ENCODE peak calls at places on chromosomes 3 and 15, in eight cellular contexts. One of them, this sample, is unnamed.

GRCh38 chr15:67024322-67024997 is 40.9 kb upstream of the SMAD3 start:
- DNase-seq in NCI-H1105: no peak
- DNase-seq in epithelial cell of esophagus: peak
- DNase-seq in KG1: no peak
- DNase-seq in GM13976: no peak
- DNase-seq in pons: peak
- DNase-seq in activated naive CD4-positive, alpha-beta T cell treated with anti-CD3 and anti-CD28 coated beads, Interleukin-2, amount 10 ng/mL, durations not matched to agents 7 days and 5 days: no peak
- DNase-seq in upper lobe of right lung: peak
- DNase-seq in this sample: peak

GRCh38 chr3:39208463-39209055 is 16.2 kb upstream of the XIRP1 start:
- DNase-seq in epithelial cell of esophagus: peak
- DNase-seq in upper lobe of right lung: no peak
- DNase-seq in pons: peak
- DNase-seq in KG1: peak
- DNase-seq in NCI-H1105: no peak
- DNase-seq in GM13976: peak
- DNase-seq in activated naive CD4-positive, alpha-beta T cell treated with anti-CD3 and anti-CD28 coated beads, Interleukin-2, amount 10 ng/mL, durations not matched to agents 7 days and 5 days: peak
- DNase-seq in this sample: peak

GRCh38 chr3:157844770-157845522 is 261.3 kb downstream of the SHOX2 start:
- DNase-seq in upper lobe of right lung: no peak
- DNase-seq in activated naive CD4-positive, alpha-beta T cell treated with anti-CD3 and anti-CD28 coated beads, Interleukin-2, amount 10 ng/mL, durations not matched to agents 7 days and 5 days: no peak
- DNase-seq in epithelial cell of esophagus: peak
- DNase-seq in GM13976: no peak
- DNase-seq in NCI-H1105: no peak
- DNase-seq in KG1: no peak
- DNase-seq in pons: no peak
- DNase-seq in this sample: no peak

GRCh38 chr15:60518511-60518910 is 39.6 kb upstream of the ICE2 start:
- DNase-seq in pons: no peak
- DNase-seq in activated naive CD4-positive, alpha-beta T cell treated with anti-CD3 and anti-CD28 coated beads, Interleukin-2, amount 10 ng/mL, durations not matched to agents 7 days and 5 days: no peak
- DNase-seq in epithelial cell of esophagus: peak
- DNase-seq in GM13976: no peak
- DNase-seq in NCI-H1105: no peak
- DNase-seq in upper lobe of right lung: no peak
- DNase-seq in KG1: no peak
- DNase-seq in this sample: no peak

GRCh38 chr3:52047295-52047960 is 8.9 kb downstream of the DUSP7 start:
- DNase-seq in GM13976: no peak
- DNase-seq in pons: peak
- DNase-seq in epithelial cell of esophagus: peak
- DNase-seq in KG1: no peak
- DNase-seq in NCI-H1105: no peak
- DNase-seq in activated naive CD4-positive, alpha-beta T cell treated with anti-CD3 and anti-CD28 coated beads, Interleukin-2, amount 10 ng/mL, durations not matched to agents 7 days and 5 days: no peak
- DNase-seq in upper lobe of right lung: peak
- DNase-seq in this sample: no peak

GRCh38 chr15:43251185-43251862 is 15.4 kb downstream of the TGM5 start:
- DNase-seq in epithelial cell of esophagus: no peak
- DNase-seq in pons: no peak
- DNase-seq in NCI-H1105: no peak
- DNase-seq in activated naive CD4-positive, alpha-beta T cell treated with anti-CD3 and anti-CD28 coated beads, Interleukin-2, amount 10 ng/mL, durations not matched to agents 7 days and 5 days: no peak
- DNase-seq in upper lobe of right lung: no peak
- DNase-seq in GM13976: no peak
- DNase-seq in KG1: no peak
- DNase-seq in this sample: no peak

GRCh38 chr3:41362638-41363559 is 163.6 kb downstream of the CTNNB1 start:
- DNase-seq in GM13976: no peak
- DNase-seq in activated naive CD4-positive, alpha-beta T cell treated with anti-CD3 and anti-CD28 coated beads, Interleukin-2, amount 10 ng/mL, durations not matched to agents 7 days and 5 days: no peak
- DNase-seq in KG1: no peak
- DNase-seq in NCI-H1105: no peak
- DNase-seq in pons: peak
- DNase-seq in epithelial cell of esophagus: peak
- DNase-seq in upper lobe of right lung: no peak
- DNase-seq in this sample: no peak

GRCh38 chr15:32774022-32774421 is 56.2 kb downstream of the GREM1 start:
- DNase-seq in KG1: no peak
- DNase-seq in pons: no peak
- DNase-seq in upper lobe of right lung: no peak
- DNase-seq in GM13976: no peak
- DNase-seq in NCI-H1105: no peak
- DNase-seq in epithelial cell of esophagus: peak
- DNase-seq in activated naive CD4-positive, alpha-beta T cell treated with anti-CD3 and anti-CD28 coated beads, Interleukin-2, amount 10 ng/mL, durations not matched to agents 7 days and 5 days: no peak
- DNase-seq in this sample: no peak

GRCh38 chr3:75325716-75326115 is 338.4 kb upstream of the FRG2C start:
- DNase-seq in epithelial cell of esophagus: no peak
- DNase-seq in KG1: no peak
- DNase-seq in NCI-H1105: no peak
- DNase-seq in upper lobe of right lung: no peak
- DNase-seq in pons: no peak
- DNase-seq in activated naive CD4-positive, alpha-beta T cell treated with anti-CD3 and anti-CD28 coated beads, Interleukin-2, amount 10 ng/mL, durations not matched to agents 7 days and 5 days: no peak
- DNase-seq in GM13976: no peak
- DNase-seq in this sample: no peak

GRCh38 chr15:69132935-69133861 is 27.2 kb upstream of the GLCE start:
- DNase-seq in NCI-H1105: no peak
- DNase-seq in KG1: no peak
- DNase-seq in GM13976: no peak
- DNase-seq in upper lobe of right lung: no peak
- DNase-seq in epithelial cell of esophagus: peak
- DNase-seq in activated naive CD4-positive, alpha-beta T cell treated with anti-CD3 and anti-CD28 coated beads, Interleukin-2, amount 10 ng/mL, durations not matched to agents 7 days and 5 days: no peak
- DNase-seq in pons: peak
- DNase-seq in this sample: peak

This sample was measured in cerebellar cortex.